ENCODE peak calls at places on chromosomes 3 and 15, in four cellular contexts. B is GM12864; C is stimulated activated CD8-positive, alpha-beta memory T cell treated with anti-CD3 and anti-CD28 coated beads, Interleukin-4, amount 100 ng/mL, for 24 hours; E is COR-L47. F is an unnamed sample.

GRCh38 chr15:86125775-86126174 is 46.1 kb downstream of the AGBL1 start:
- DNase-seq in C (no peak), B (no peak), E (no peak), F (no peak)

GRCh38 chr3:170989100-170989648 is 37.3 kb downstream of the SLC2A2 start:
- DNase-seq in E (no peak), C (no peak), B (no peak), F (no peak)

GRCh38 chr3:113117511-113118302 is 93.7 kb upstream of the BOC start:
- DNase-seq in C (no peak), B (no peak), E (no peak), F (peak)

GRCh38 chr3:52037291-52037690 is 19.1 kb downstream of the DUSP7 start:
- DNase-seq in C (no peak), E (no peak), B (no peak), F (no peak)

GRCh38 chr15:99306694-99307338 is 55.5 kb downstream of the LRRC28 start:
- DNase-seq in E (peak), B (no peak), C (no peak), F (no peak)

GRCh38 chr15:48675436-48675835 is 29.9 kb upstream of the FBN1 start:
- DNase-seq in C (no peak), E (no peak), B (no peak), F (no peak)

GRCh38 chr3:33777996-33778395 is 20.4 kb upstream of the PDCD6IP start:
- DNase-seq in E (no peak), C (no peak), B (no peak), F (no peak)

GRCh38 chr3:133037440-133037839 is 751 bp upstream of the TMEM108 start:
- DNase-seq in C (no peak), B (no peak), E (no peak), F (no peak)

GRCh38 chr15:89329329-89330084 is 5.1 kb downstream of the POLG start:
- DNase-seq in B (no peak), C (no peak), E (no peak), F (no peak)

GRCh38 chr3:43388909-43389308 is 102.6 kb downstream of the SNRK start:
- DNase-seq in B (no peak), E (no peak), C (no peak), F (peak)

GRCh38 chr15:64044315-64045105 is 1.8 kb downstream of the DAPK2 start:
- DNase-seq in C (no peak), E (no peak), B (peak), F (no peak)

GRCh38 chr3:149501524-149501923 is 27.0 kb downstream of the TM4SF4 start:
- DNase-seq in B (no peak), C (no peak), E (no peak), F (peak)

GRCh38 chr3:111763968-111764367 is 95.1 kb upstream of the PHLDB2 start:
- DNase-seq in B (no peak), C (no peak), E (no peak), F (peak)

GRCh38 chr3:100048248-100048647 is 66.1 kb downstream of the FILIP1L start:
- DNase-seq in C (no peak), E (no peak), B (no peak), F (no peak)

GRCh38 chr15:70362911-70363310 is 265.2 kb upstream of the TLE3 start:
- DNase-seq in B (no peak), E (peak), C (no peak), F (peak)

GRCh38 chr15:53808058-53808703 is 48.7 kb upstream of the WDR72 start:
- DNase-seq in C (no peak), E (no peak), B (no peak), F (peak)

GRCh38 chr15:23567921-23568320 is 2.4 kb downstream of the MKRN3 start:
- DNase-seq in E (peak), C (no peak), B (no peak), F (no peak)

GRCh38 chr3:183094711-183095110 is 4.6 kb downstream of the MCCC1 start:
- DNase-seq in E (no peak), B (no peak), C (no peak), F (no peak)

GRCh38 chr15:75811616-75812015 is 31.6 kb upstream of the UBE2Q2 start:
- DNase-seq in E (no peak), B (no peak), C (no peak), F (no peak)

GRCh38 chr3:44885618-44886017 is 11.2 kb downstream of the TGM4 start:
- DNase-seq in E (no peak), C (no peak), B (no peak), F (peak)

GRCh38 chr15:45110256-45110820 is 3.6 kb downstream of the DUOX2 start:
- DNase-seq in E (no peak), B (no peak), C (no peak), F (no peak)

GRCh38 chr3:39144748-39145380 is 8.5 kb downstream of the CSRNP1 start:
- DNase-seq in E (no peak), C (no peak), B (no peak), F (no peak)

GRCh38 chr15:39199076-39199475 is 381.8 kb upstream of the THBS1 start:
- DNase-seq in E (no peak), B (no peak), C (no peak), F (no peak)

GRCh38 chr3:89043406-89043947 is 63.9 kb upstream of the EPHA3 start:
- DNase-seq in C (no peak), B (no peak), E (no peak), F (no peak)

GRCh38 chr3:172153335-172153861 is 114.0 kb downstream of the FNDC3B start:
- DNase-seq in E (no peak), B (no peak), C (no peak), F (peak)

GRCh38 chr3:144818973-144819372 is 847.4 kb downstream of the DIPK2A start:
- DNase-seq in C (no peak), B (no peak), E (no peak), F (no peak)

GRCh38 chr3:42780892-42781700 is 8.0 kb upstream of the CCDC13 start:
- DNase-seq in E (peak), B (peak), C (no peak), F (peak)

GRCh38 chr15:98503970-98504369 is 144.4 kb upstream of the IGF1R start:
- DNase-seq in E (no peak), B (no peak), C (no peak), F (peak)

GRCh38 chr3:85821130-85821756 is 862.5 kb downstream of the CADM2 start:
- DNase-seq in E (peak), B (peak), C (no peak), F (peak)

GRCh38 chr3:126031981-126032471 is 51.9 kb downstream of the SLC41A3 start:
- DNase-seq in B (no peak), E (no peak), C (no peak), F (no peak)

GRCh38 chr15:50236433-50236832 is 29.1 kb downstream of the HDC start:
- DNase-seq in E (no peak), B (no peak), C (no peak), F (no peak)

GRCh38 chr3:197426161-197426566 is 127.8 kb upstream of the DLG1 start:
- DNase-seq in E (no peak), B (no peak), C (no peak), F (peak)

GRCh38 chr3:115581347-115582135 is 41.8 kb upstream of the GAP43 start:
- DNase-seq in E (no peak), C (no peak), B (no peak), F (peak)

GRCh38 chr3:83926291-83926690 is 1032.5 kb upstream of the CADM2 start:
- DNase-seq in B (no peak), E (no peak), C (no peak), F (no peak)

GRCh38 chr3:183817111-183817510 is 8.3 kb downstream of the MAP6D1 start:
- DNase-seq in B (no peak), C (no peak), E (no peak), F (no peak)

GRCh38 chr15:70244978-70245542 is 147.3 kb upstream of the TLE3 start:
- DNase-seq in C (no peak), B (no peak), E (no peak), F (no peak)

GRCh38 chr3:98651766-98652077 is 58.3 kb upstream of the CPOX start:
- DNase-seq in B (no peak), C (no peak), E (no peak), F (no peak)

GRCh38 chr15:64151727-64152506 is at the start of gene SNX22:
- DNase-seq in C (no peak), E (peak), B (no peak), F (no peak)

GRCh38 chr3:157493627-157494550 is 9.3 kb downstream of the VEPH1 start:
- DNase-seq in B (no peak), C (no peak), E (peak), F (peak)

GRCh38 chr3:15327941-15328340 is 4.4 kb downstream of the SH3BP5 start:
- DNase-seq in E (peak), B (no peak), C (no peak), F (no peak)

F was measured in fibroblast of pulmonary artery.